ENCODE peak calls at places on chromosome 19, in nine cellular contexts. D is cardiac muscle cell; B is activated T-helper 2 cell treated with anti-CD3 and anti-CD28 coated beads, Interferon-gamma antibody, Interleukin-2, Interleukin-4, amounts not matched to agents 10 μg/mL and 5 μg/mL and 100 μg/mL, durations not matched to agents 14 hours and 24 hours and 36 hours; P is fibroblast of lung; T is caudate nucleus; C is uterus; X is renal cortical epithelial cell; Q is HuH-7; I is naive thymus-derived CD8-positive, alpha-beta T cell. W is an unnamed sample.

GRCh38 chr19:41698746-41699230 is 9.6 kb upstream of the CEACAM5 start:
- DNase-seq in B (no peak), D (no peak), X (peak), Q (peak), T (no peak), I (no peak), C (no peak), P (no peak), W (no peak)

GRCh38 chr19:56837892-56838679 is 2.4 kb downstream of the PEG3 start:
- DNase-seq in C (peak), B (no peak), X (peak), T (peak), I (no peak), Q (no peak), D (no peak), P (peak), W (peak)

GRCh38 chr19:21045028-21045427 is 24.6 kb downstream of the ZNF430 start:
- DNase-seq in X (no peak), Q (no peak), T (no peak), D (no peak), P (no peak), I (no peak), B (no peak), C (no peak), W (no peak)

GRCh38 chr19:17148130-17148529 is 67.0 kb upstream of the USE1 start:
- DNase-seq in I (no peak), Q (no peak), X (no peak), T (no peak), D (no peak), C (no peak), P (no peak), B (no peak), W (no peak)

GRCh38 chr19:29775575-29775900 is 36.3 kb upstream of the CCNE1 start:
- DNase-seq in I (no peak), T (no peak), C (no peak), D (no peak), P (no peak), X (no peak), B (no peak), Q (no peak), W (no peak)

GRCh38 chr19:54694648-54695047 is 29.6 kb upstream of the KIR3DL3 start:
- DNase-seq in X (no peak), Q (no peak), C (no peak), T (no peak), B (no peak), I (no peak), P (no peak), D (no peak), W (no peak)

GRCh38 chr19:3482507-3483225 is 575 bp downstream of the SMIM44 start:
- DNase-seq in I (no peak), B (no peak), C (no peak), Q (no peak), D (no peak), X (no peak), T (no peak), P (no peak), W (no peak)

GRCh38 chr19:9139609-9140158 is 513 bp upstream of the ZNF317 start:
- DNase-seq in T (no peak), D (no peak), P (peak), X (no peak), B (no peak), I (no peak), C (no peak), Q (no peak), W (no peak)

GRCh38 chr19:24032651-24033050 is 54.3 kb upstream of the ZNF254 start:
- DNase-seq in T (no peak), B (no peak), I (no peak), D (no peak), P (no peak), X (no peak), C (no peak), Q (no peak), W (no peak)

GRCh38 chr19:3125900-3126524 is 9.8 kb upstream of the GNA15 start:
- DNase-seq in D (peak), T (no peak), I (peak), P (peak), Q (peak), X (peak), C (peak), B (peak), W (peak)

GRCh38 chr19:7790416-7790815 is 27.4 kb downstream of the CLEC4M start:
- DNase-seq in P (no peak), D (no peak), C (no peak), T (no peak), X (no peak), I (no peak), B (no peak), Q (no peak), W (no peak)

GRCh38 chr19:4691383-4691782 is 21.2 kb upstream of the MYDGF start:
- DNase-seq in Q (no peak), P (no peak), B (no peak), T (no peak), I (no peak), D (no peak), X (no peak), C (no peak), W (no peak)

GRCh38 chr19:38975214-38975860 is at the start of gene FBXO17:
- DNase-seq in B (no peak), D (peak), C (peak), P (peak), I (no peak), X (peak), Q (peak), T (peak), W (no peak)

GRCh38 chr19:6318772-6319171 is 14.6 kb downstream of the ACER1 start:
- DNase-seq in C (no peak), P (no peak), Q (no peak), B (no peak), X (no peak), T (no peak), I (no peak), D (no peak), W (no peak)

GRCh38 chr19:3476830-3477229 is 3.5 kb downstream of the SMIM24 start:
- DNase-seq in C (no peak), X (no peak), I (no peak), T (no peak), Q (no peak), B (no peak), P (no peak), D (no peak), W (no peak)

GRCh38 chr19:14654786-14655185 is 19.9 kb downstream of the ADGRE3 start:
- DNase-seq in B (no peak), P (no peak), T (no peak), Q (no peak), D (no peak), X (no peak), C (no peak), I (no peak), W (no peak)